ENCODE peak calls at places on chromosomes 6 and 20, in nine cellular contexts. P, T, G, H, W, A, B, M and E are unnamed samples.
A peak's percentile ranks its signal among the peaks of the same experiment; 100 is the strongest.

GRCh38 chr20:10581823-10582222 is 92.0 kb downstream of the JAG1 start:
- DNase-seq in P (no peak), T (no peak), G (no peak), H (no peak), W (no peak), A (no peak), B (no peak), M (peak; percentile 77), E (peak; percentile 56)

GRCh38 chr6:156464100-156464878 is 312.9 kb upstream of the ARID1B start:
- DNase-seq in P (no peak), T (no peak), G (no peak), H (no peak), W (no peak), A (no peak), B (no peak), M (no peak), E (no peak)

GRCh38 chr6:74409447-74409846 is 713.4 kb downstream of the CD109 start:
- DNase-seq in P (peak; percentile 4), T (peak; percentile 45), G (no peak), H (no peak), W (no peak), A (no peak), B (peak; percentile 61), M (peak; percentile 89), E (peak; percentile 36)

GRCh38 chr6:35087361-35088280 is 53.5 kb downstream of the TCP11 start:
- DNase-seq in P (no peak), T (no peak), G (no peak), H (no peak), W (no peak), A (peak; percentile 70), B (no peak), M (no peak), E (no peak)

GRCh38 chr6:1606533-1607235 is 3.0 kb upstream of the FOXC1 start:
- DNase-seq in P (no peak), T (no peak), G (no peak), H (no peak), W (no peak), A (no peak), B (no peak), M (no peak), E (no peak)

GRCh38 chr20:50193169-50193850 is 2.7 kb downstream of the CEBPB start:
- DNase-seq in P (no peak), T (no peak), G (no peak), H (no peak), W (no peak), A (peak; percentile 69), B (no peak), M (peak; percentile 25), E (no peak)

GRCh38 chr20:34834459-34834893 is 9.0 kb upstream of the NCOA6 start:
- DNase-seq in P (peak; percentile 14), T (peak; percentile 38), G (no peak), H (no peak), W (no peak), A (no peak), B (peak; percentile 54), M (peak; percentile 60), E (peak; percentile 47)

GRCh38 chr6:34151321-34152041 is 5.6 kb upstream of the GRM4 start:
- DNase-seq in P (no peak), T (no peak), G (no peak), H (no peak), W (no peak), A (no peak), B (no peak), M (no peak), E (no peak)

GRCh38 chr6:11209941-11210340 is 22.5 kb downstream of the NEDD9 start:
- DNase-seq in P (no peak), T (no peak), G (no peak), H (no peak), W (no peak), A (no peak), B (no peak), M (peak; percentile 66), E (no peak)

GRCh38 chr20:63134201-63134612 is 81.7 kb downstream of the YTHDF1 start:
- DNase-seq in P (no peak), T (no peak), G (no peak), H (peak; percentile 17), W (no peak), A (no peak), B (no peak), M (no peak), E (no peak)

GRCh38 chr6:18088419-18089296 is 33.8 kb downstream of the NHLRC1 start:
- DNase-seq in P (no peak), T (no peak), G (no peak), H (no peak), W (no peak), A (no peak), B (no peak), M (no peak), E (no peak)

GRCh38 chr20:32898721-32899120 is 40.0 kb downstream of the EFCAB8 start:
- DNase-seq in P (no peak), T (no peak), G (no peak), H (no peak), W (no peak), A (no peak), B (peak; percentile 8), M (peak; percentile 65), E (no peak)

GRCh38 chr20:11180186-11180585 is 506.4 kb upstream of the JAG1 start:
- DNase-seq in P (no peak), T (no peak), G (no peak), H (no peak), W (no peak), A (no peak), B (peak; percentile 53), M (no peak), E (peak; percentile 31)

GRCh38 chr6:82711992-82712788 is 348.6 kb downstream of the TPBG start:
- DNase-seq in P (no peak), T (no peak), G (no peak), H (no peak), W (no peak), A (no peak), B (peak; percentile 85), M (peak; percentile 11), E (no peak)

GRCh38 chr6:83592770-83593394 is 80.5 kb downstream of the PRSS35 start:
- DNase-seq in P (no peak), T (peak; percentile 28), G (no peak), H (no peak), W (no peak), A (peak; percentile 46), B (peak; percentile 16), M (peak; percentile 42), E (peak; percentile 41)

GRCh38 chr6:144007779-144008500 is at the start of gene PLAGL1:
- DNase-seq in P (peak; percentile 14), T (peak; percentile 25), G (peak; percentile 70), H (peak; percentile 21), W (no peak), A (peak; percentile 84), B (peak; percentile 23), M (peak; percentile 62), E (peak; percentile 4)

GRCh38 chr6:165725201-165725600 is 62.2 kb upstream of the PDE10A start:
- DNase-seq in P (no peak), T (no peak), G (no peak), H (no peak), W (no peak), A (no peak), B (no peak), M (no peak), E (no peak)

GRCh38 chr6:160224599-160225237 is 33.9 kb downstream of the SLC22A2 start:
- DNase-seq in P (no peak), T (no peak), G (no peak), H (no peak), W (no peak), A (no peak), B (no peak), M (no peak), E (no peak)

GRCh38 chr20:35742741-35743523 is 872 bp upstream of the RBM39 start:
- DNase-seq in P (no peak), T (peak; percentile 40), G (no peak), H (no peak), W (no peak), A (no peak), B (peak; percentile 64), M (peak; percentile 48), E (peak; percentile 69)

GRCh38 chr20:16488086-16488485 is 85.2 kb downstream of the KIF16B start:
- DNase-seq in P (no peak), T (no peak), G (no peak), H (no peak), W (no peak), A (no peak), B (no peak), M (no peak), E (no peak)

GRCh38 chr6:14727494-14728395 is 518.1 kb upstream of the JARID2 start:
- DNase-seq in P (no peak), T (no peak), G (peak; percentile 28), H (no peak), W (no peak), A (peak; percentile 33), B (no peak), M (no peak), E (no peak)

GRCh38 chr6:83708970-83709747 is at the start of gene SNAP91:
- DNase-seq in P (no peak), T (no peak), G (no peak), H (no peak), W (no peak), A (peak; percentile 22), B (no peak), M (peak; percentile 5), E (no peak)

GRCh38 chr20:38117635-38118034 is 47.4 kb downstream of the TGM2 start:
- DNase-seq in P (peak; percentile 97), T (no peak), G (no peak), H (no peak), W (no peak), A (no peak), B (peak; percentile 76), M (peak; percentile 84), E (peak; percentile 70)

GRCh38 chr20:59955131-59955796 is 3.0 kb upstream of the CDH26 start:
- DNase-seq in P (no peak), T (peak; percentile 38), G (no peak), H (no peak), W (no peak), A (peak; percentile 30), B (peak; percentile 18), M (peak; percentile 27), E (peak; percentile 53)

GRCh38 chr20:3865887-3866407 is 19.3 kb downstream of the MAVS start:
- DNase-seq in P (no peak), T (no peak), G (no peak), H (no peak), W (no peak), A (no peak), B (no peak), M (no peak), E (no peak)

GRCh38 chr20:36483205-36483918 is 58.0 kb upstream of the MYL9 start:
- DNase-seq in P (no peak), T (no peak), G (no peak), H (no peak), W (no peak), A (no peak), B (no peak), M (no peak), E (no peak)

GRCh38 chr6:44254201-44254956 is 2.9 kb downstream of the SLC35B2 start:
- DNase-seq in P (no peak), T (peak; percentile 29), G (no peak), H (peak; percentile 45), W (no peak), A (no peak), B (no peak), M (no peak), E (no peak)

GRCh38 chr6:44524491-44525227 is 137.2 kb downstream of the CDC5L start:
- DNase-seq in P (no peak), T (no peak), G (no peak), H (no peak), W (no peak), A (no peak), B (no peak), M (no peak), E (no peak)

GRCh38 chr6:27297857-27298730 is 14.0 kb downstream of the POM121L2 start:
- DNase-seq in P (no peak), T (peak; percentile 62), G (no peak), H (peak; percentile 41), W (no peak), A (no peak), B (no peak), M (peak; percentile 61), E (peak; percentile 42)

GRCh38 chr6:7529141-7529540 is 12.3 kb upstream of the DSP start:
- DNase-seq in P (no peak), T (no peak), G (no peak), H (no peak), W (no peak), A (no peak), B (no peak), M (no peak), E (no peak)